ENCODE peak calls at places on chromosomes 2 and 18, in five cellular contexts. One of them, this sample, is unnamed.

GRCh38 chr2:145764631-145765030 is 1244.7 kb upstream of the ZEB2 start:
- DNase-seq in lung: no peak
- DNase-seq in tibial artery: no peak
- DNase-seq in esophagus squamous epithelium: no peak
- DNase-seq in BE2C: peak
- DNase-seq in this sample: no peak

GRCh38 chr2:47321411-47322031 is 81.4 kb upstream of the MSH2 start:
- DNase-seq in lung: no peak
- DNase-seq in BE2C: peak
- DNase-seq in esophagus squamous epithelium: no peak
- DNase-seq in tibial artery: no peak
- DNase-seq in this sample: peak

GRCh38 chr18:3099327-3099726 is 86.4 kb upstream of the LPIN2 start:
- DNase-seq in lung: no peak
- DNase-seq in BE2C: no peak
- DNase-seq in tibial artery: no peak
- DNase-seq in esophagus squamous epithelium: no peak
- DNase-seq in this sample: no peak

GRCh38 chr2:226131299-226131784 is 668.3 kb downstream of the IRS1 start:
- DNase-seq in BE2C: no peak
- DNase-seq in lung: no peak
- DNase-seq in tibial artery: no peak
- DNase-seq in esophagus squamous epithelium: no peak
- DNase-seq in this sample: no peak

GRCh38 chr2:19711470-19712372 is 190.1 kb downstream of the TTC32 start:
- DNase-seq in BE2C: no peak
- DNase-seq in tibial artery: no peak
- DNase-seq in esophagus squamous epithelium: no peak
- DNase-seq in lung: no peak
- DNase-seq in this sample: no peak

GRCh38 chr2:46489430-46489829 is 10.1 kb downstream of the TMEM247 start:
- DNase-seq in tibial artery: no peak
- DNase-seq in esophagus squamous epithelium: no peak
- DNase-seq in lung: no peak
- DNase-seq in BE2C: peak
- DNase-seq in this sample: no peak

GRCh38 chr2:109214651-109215371 is 85.8 kb downstream of the SH3RF3 start:
- DNase-seq in esophagus squamous epithelium: no peak
- DNase-seq in BE2C: no peak
- DNase-seq in tibial artery: no peak
- DNase-seq in lung: no peak
- DNase-seq in this sample: no peak

GRCh38 chr18:28127763-28128737 is 48.9 kb downstream of the CDH2 start:
- DNase-seq in tibial artery: no peak
- DNase-seq in BE2C: no peak
- DNase-seq in esophagus squamous epithelium: no peak
- DNase-seq in lung: no peak
- DNase-seq in this sample: no peak

GRCh38 chr2:866887-867286 is 83.8 kb upstream of the SNTG2 start:
- DNase-seq in BE2C: no peak
- DNase-seq in tibial artery: no peak
- DNase-seq in esophagus squamous epithelium: no peak
- DNase-seq in lung: no peak
- DNase-seq in this sample: no peak

GRCh38 chr18:525066-525797 is 24.7 kb upstream of the COLEC12 start:
- DNase-seq in BE2C: no peak
- DNase-seq in tibial artery: no peak
- DNase-seq in esophagus squamous epithelium: no peak
- DNase-seq in lung: no peak
- DNase-seq in this sample: no peak

GRCh38 chr2:18731661-18732060 is 142.3 kb upstream of the NT5C1B start:
- DNase-seq in lung: no peak
- DNase-seq in esophagus squamous epithelium: no peak
- DNase-seq in tibial artery: no peak
- DNase-seq in BE2C: no peak
- DNase-seq in this sample: no peak

GRCh38 chr2:3789246-3789645 is 85.9 kb downstream of the DCDC2C start:
- DNase-seq in BE2C: no peak
- DNase-seq in esophagus squamous epithelium: no peak
- DNase-seq in tibial artery: no peak
- DNase-seq in lung: no peak
- DNase-seq in this sample: no peak

GRCh38 chr18:49001587-49001986 is 50.8 kb upstream of the SMAD7 start:
- DNase-seq in esophagus squamous epithelium: no peak
- DNase-seq in tibial artery: no peak
- DNase-seq in BE2C: no peak
- DNase-seq in lung: no peak
- DNase-seq in this sample: no peak

GRCh38 chr2:102209474-102209873 is 22.7 kb downstream of the IL1RL2 start:
- DNase-seq in BE2C: no peak
- DNase-seq in tibial artery: no peak
- DNase-seq in esophagus squamous epithelium: no peak
- DNase-seq in lung: no peak
- DNase-seq in this sample: no peak
- H3K4me3 ChIP-seq in BE2C: no peak
- H3K4me3 ChIP-seq in tibial artery: no peak
- H3K4me3 ChIP-seq in esophagus squamous epithelium: no peak
- H3K4me3 ChIP-seq in lung: no peak
- H3K4me3 ChIP-seq in this sample: no peak

DNA sequence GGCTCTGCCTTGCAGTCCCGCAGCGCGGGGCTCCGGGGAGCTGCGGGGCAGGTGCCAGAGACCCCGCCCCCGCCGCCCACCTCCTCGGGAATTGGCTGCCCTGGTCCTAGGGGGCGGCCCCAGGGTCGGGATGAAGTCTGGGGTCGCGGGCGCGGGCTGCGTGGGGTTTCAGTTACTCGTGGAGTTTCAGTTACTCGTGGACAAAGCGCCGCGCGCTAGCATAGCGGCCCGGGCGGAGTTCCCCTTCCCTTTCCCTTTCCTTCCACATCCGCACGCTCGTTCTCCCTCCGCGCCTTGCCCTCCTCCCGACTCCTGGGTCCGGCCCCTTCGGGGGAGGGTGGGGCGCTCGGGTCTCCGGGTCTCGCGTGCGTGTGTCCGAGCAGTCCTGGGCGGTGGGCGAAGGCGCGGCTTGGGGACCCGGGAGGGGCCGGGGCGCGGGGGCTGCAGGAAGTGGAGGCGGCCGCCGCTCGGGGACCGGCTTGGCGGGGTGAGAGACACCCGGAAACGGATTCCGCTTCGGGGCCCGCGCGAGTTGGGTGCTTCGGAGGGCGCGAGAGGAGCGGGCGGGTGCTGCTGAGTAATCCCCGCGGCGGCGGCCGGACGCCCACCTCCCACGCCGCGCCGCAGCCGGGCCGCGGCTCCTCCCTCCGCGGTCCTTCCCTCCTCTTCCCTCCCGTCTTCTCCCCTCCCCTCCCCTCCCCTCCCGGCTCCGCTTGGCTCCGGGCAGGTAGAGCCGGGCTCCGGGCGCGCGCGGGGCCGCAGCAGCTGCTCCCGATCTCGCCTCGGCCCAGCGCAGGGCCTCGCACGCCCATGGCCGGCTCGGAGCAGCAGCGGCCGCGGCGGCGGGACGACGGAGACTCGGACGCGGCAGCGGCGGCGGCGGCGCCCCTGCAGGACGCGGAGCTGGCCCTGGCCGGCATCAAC is at the start of gene TTC39C:
- DNase-seq in esophagus squamous epithelium: peak
- DNase-seq in BE2C: peak
- DNase-seq in lung: peak
- DNase-seq in tibial artery: peak
- DNase-seq in this sample: peak
- TF ChIP-seq CTCF in esophagus squamous epithelium: no peak
- TF ChIP-seq CTCF in BE2C: no peak
- TF ChIP-seq CTCF in lung: no peak
- TF ChIP-seq CTCF in tibial artery: no peak
- TF ChIP-seq CTCF in this sample: no peak

GRCh38 chr2:175840261-175840660 is 161.8 kb downstream of the LNPK start:
- DNase-seq in lung: no peak
- DNase-seq in BE2C: no peak
- DNase-seq in esophagus squamous epithelium: no peak
- DNase-seq in tibial artery: no peak
- DNase-seq in this sample: no peak

GRCh38 chr2:175847128-175847527 is 154.9 kb downstream of the LNPK start:
- DNase-seq in lung: no peak
- DNase-seq in tibial artery: no peak
- DNase-seq in esophagus squamous epithelium: no peak
- DNase-seq in BE2C: no peak
- DNase-seq in this sample: no peak

GRCh38 chr2:175838979-175839378 is 163.1 kb downstream of the LNPK start:
- DNase-seq in lung: no peak
- DNase-seq in tibial artery: no peak
- DNase-seq in BE2C: no peak
- DNase-seq in esophagus squamous epithelium: no peak
- DNase-seq in this sample: no peak

GRCh38 chr2:175844169-175844568 is 157.9 kb downstream of the LNPK start:
- DNase-seq in tibial artery: no peak
- DNase-seq in BE2C: no peak
- DNase-seq in lung: no peak
- DNase-seq in esophagus squamous epithelium: no peak
- DNase-seq in this sample: no peak
- H3K4me3 ChIP-seq in tibial artery: no peak
- H3K4me3 ChIP-seq in BE2C: no peak
- H3K4me3 ChIP-seq in lung: no peak
- H3K4me3 ChIP-seq in esophagus squamous epithelium: no peak
- H3K4me3 ChIP-seq in this sample: no peak

DNA sequence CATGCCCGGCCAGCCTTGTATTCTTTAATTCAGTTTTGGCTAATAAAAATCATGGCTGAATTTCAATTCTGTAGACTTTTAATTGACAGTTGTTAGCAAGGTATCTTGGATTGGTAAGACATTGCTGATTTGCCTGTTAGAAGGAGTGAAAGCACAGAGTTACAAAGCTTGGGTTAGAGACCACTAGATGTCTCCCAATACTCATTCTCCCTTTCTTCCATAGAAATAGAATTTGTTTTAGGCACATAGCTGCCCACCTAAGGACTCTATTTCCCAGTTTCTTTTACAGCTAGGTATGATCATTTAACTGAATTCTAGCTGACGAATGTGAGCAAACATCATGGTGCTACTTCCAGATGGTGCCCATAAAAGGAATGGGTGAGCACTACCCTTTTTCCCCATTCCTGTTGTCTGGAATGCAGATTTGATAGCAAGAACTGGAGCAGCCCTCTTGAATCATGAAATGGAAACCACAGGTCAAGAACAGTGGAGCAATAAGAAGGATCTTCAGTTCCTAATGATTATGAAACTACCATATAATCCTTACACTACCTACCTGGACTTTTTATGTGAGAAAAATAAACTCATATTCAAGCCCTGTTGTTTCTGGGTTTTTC is 17.5 kb downstream of the PECR start:
- DNase-seq in lung: no peak
- DNase-seq in esophagus squamous epithelium: no peak
- DNase-seq in BE2C: no peak
- DNase-seq in tibial artery: no peak
- DNase-seq in this sample: no peak
- TF ChIP-seq CTCF in lung: no peak
- TF ChIP-seq CTCF in esophagus squamous epithelium: no peak
- TF ChIP-seq CTCF in BE2C: peak
- TF ChIP-seq CTCF in tibial artery: no peak
- TF ChIP-seq CTCF in this sample: peak

This sample was measured in WERI-Rb-1.